ENCODE peak calls at places on chromosomes 12 and 14, in six cellular contexts. One of them, this sample, is unnamed. For H3K36me3 and H3K27me3, the result is how much of the 10 kb centered on the place peaks cover.

GRCh38 chr14:22221508-22221907 is 367.5 kb downstream of the DAD1 start:
- DNase-seq in uterus: no peak
- DNase-seq in hepatocyte: peak
- DNase-seq in CD8-positive, alpha-beta T cell: no peak
- DNase-seq in HCT116: peak
- DNase-seq in Caco-2: no peak
- DNase-seq in this sample: no peak

GRCh38 chr12:56645717-56646446 is at the start of gene ATP5F1B:
- DNase-seq in CD8-positive, alpha-beta T cell: peak
- DNase-seq in hepatocyte: peak
- DNase-seq in uterus: peak
- DNase-seq in HCT116: peak
- DNase-seq in Caco-2: peak
- DNase-seq in this sample: peak

GRCh38 chr12:128059621-128060370 is 207.2 kb upstream of the TMEM132C start:
- DNase-seq in CD8-positive, alpha-beta T cell: no peak
- DNase-seq in HCT116: no peak
- DNase-seq in uterus: no peak
- DNase-seq in hepatocyte: no peak
- DNase-seq in Caco-2: no peak
- DNase-seq in this sample: no peak

GRCh38 chr12:80580254-80580653 is 127.2 kb upstream of the MYF6 start:
- DNase-seq in Caco-2: no peak
- DNase-seq in CD8-positive, alpha-beta T cell: no peak
- DNase-seq in uterus: no peak
- DNase-seq in HCT116: no peak
- DNase-seq in hepatocyte: no peak
- DNase-seq in this sample: no peak

GRCh38 chr12:132327351-132328171 is 1.8 kb downstream of the GALNT9 start:
- DNase-seq in uterus: peak
- DNase-seq in HCT116: no peak
- DNase-seq in hepatocyte: peak
- DNase-seq in CD8-positive, alpha-beta T cell: peak
- DNase-seq in Caco-2: no peak
- DNase-seq in this sample: no peak

GRCh38 chr12:12181516-12181915 is 85.3 kb downstream of the LRP6 start:
- DNase-seq in uterus: no peak
- DNase-seq in hepatocyte: no peak
- DNase-seq in Caco-2: no peak
- DNase-seq in HCT116: no peak
- DNase-seq in CD8-positive, alpha-beta T cell: no peak
- DNase-seq in this sample: no peak

GRCh38 chr14:102125546-102125945 is 14.2 kb upstream of the WDR20 start:
- DNase-seq in hepatocyte: peak
- DNase-seq in uterus: no peak
- DNase-seq in CD8-positive, alpha-beta T cell: no peak
- DNase-seq in HCT116: no peak
- DNase-seq in Caco-2: no peak
- DNase-seq in this sample: no peak

GRCh38 chr12:50689437-50689836 is 74.5 kb upstream of the ATF1 start:
- DNase-seq in uterus: no peak
- DNase-seq in hepatocyte: peak
- DNase-seq in CD8-positive, alpha-beta T cell: no peak
- DNase-seq in Caco-2: peak
- DNase-seq in HCT116: no peak
- DNase-seq in this sample: peak

GRCh38 chr12:132194056-132194455 is 49.8 kb downstream of the NOC4L start:
- DNase-seq in hepatocyte: no peak
- DNase-seq in uterus: no peak
- DNase-seq in CD8-positive, alpha-beta T cell: no peak
- DNase-seq in HCT116: peak
- DNase-seq in Caco-2: no peak
- DNase-seq in this sample: no peak

GRCh38 chr12:48198619-48198973 is 4.5 kb downstream of the OR10AD1 start:
- DNase-seq in uterus: peak
- DNase-seq in HCT116: no peak
- DNase-seq in hepatocyte: no peak
- DNase-seq in CD8-positive, alpha-beta T cell: peak
- DNase-seq in Caco-2: no peak
- DNase-seq in this sample: no peak

GRCh38 chr12:88314706-88315105 is 172.6 kb downstream of the TMTC3 start:
- DNase-seq in uterus: no peak
- DNase-seq in Caco-2: no peak
- DNase-seq in HCT116: no peak
- DNase-seq in hepatocyte: no peak
- DNase-seq in CD8-positive, alpha-beta T cell: no peak
- DNase-seq in this sample: no peak

GRCh38 chr12:3032770-3033537 is 44.2 kb upstream of the TSPAN9 start:
- DNase-seq in Caco-2: no peak
- DNase-seq in hepatocyte: no peak
- DNase-seq in HCT116: no peak
- DNase-seq in uterus: no peak
- DNase-seq in CD8-positive, alpha-beta T cell: no peak
- DNase-seq in this sample: no peak

GRCh38 chr12:124764870-124765570 is 98.6 kb downstream of the SCARB1 start:
- DNase-seq in Caco-2: no peak
- DNase-seq in hepatocyte: peak
- DNase-seq in HCT116: no peak
- DNase-seq in uterus: no peak
- DNase-seq in CD8-positive, alpha-beta T cell: no peak
- DNase-seq in this sample: peak

GRCh38 chr14:100611811-100612480 is 24.7 kb upstream of the BEGAIN start:
- DNase-seq in hepatocyte: no peak
- DNase-seq in uterus: no peak
- DNase-seq in HCT116: no peak
- DNase-seq in Caco-2: no peak
- DNase-seq in CD8-positive, alpha-beta T cell: no peak
- DNase-seq in this sample: no peak

GRCh38 chr12:22855456-22855855 is 230.5 kb downstream of the ETNK1 start:
- DNase-seq in CD8-positive, alpha-beta T cell: no peak
- DNase-seq in uterus: no peak
- DNase-seq in HCT116: no peak
- DNase-seq in hepatocyte: no peak
- DNase-seq in Caco-2: no peak
- DNase-seq in this sample: no peak

GRCh38 chr14:93996130-93996695 is 888 bp upstream of the CCDC197 start:
- DNase-seq in CD8-positive, alpha-beta T cell: no peak
- DNase-seq in hepatocyte: no peak
- DNase-seq in Caco-2: no peak
- DNase-seq in uterus: no peak
- DNase-seq in HCT116: no peak
- DNase-seq in this sample: no peak

GRCh38 chr14:65028937-65029336 is 42.2 kb downstream of the FNTB start:
- DNase-seq in HCT116: no peak
- DNase-seq in hepatocyte: no peak
- DNase-seq in uterus: no peak
- DNase-seq in CD8-positive, alpha-beta T cell: no peak
- DNase-seq in Caco-2: no peak
- DNase-seq in this sample: no peak

GRCh38 chr12:57461904-57462306 is 2.3 kb downstream of the GLI1 start:
- DNase-seq in CD8-positive, alpha-beta T cell: peak
- DNase-seq in hepatocyte: no peak
- DNase-seq in HCT116: no peak
- DNase-seq in uterus: no peak
- DNase-seq in Caco-2: no peak
- DNase-seq in this sample: no peak

GRCh38 chr14:22002860-22003284 is 329.3 kb upstream of the OR4E1 start:
- DNase-seq in uterus: no peak
- DNase-seq in hepatocyte: peak
- DNase-seq in Caco-2: no peak
- DNase-seq in CD8-positive, alpha-beta T cell: peak
- DNase-seq in HCT116: peak
- DNase-seq in this sample: no peak

GRCh38 chr14:63454863-63455622 is 88.1 kb downstream of the PPP2R5E start:
- DNase-seq in CD8-positive, alpha-beta T cell: no peak
- DNase-seq in HCT116: no peak
- DNase-seq in hepatocyte: no peak
- DNase-seq in Caco-2: no peak
- DNase-seq in uterus: no peak
- DNase-seq in this sample: no peak

GRCh38 chr12:112243255-112243965 is 118.0 kb downstream of the TRAFD1 start:
- DNase-seq in CD8-positive, alpha-beta T cell: no peak
- DNase-seq in Caco-2: no peak
- DNase-seq in hepatocyte: no peak
- DNase-seq in uterus: no peak
- DNase-seq in HCT116: no peak
- DNase-seq in this sample: no peak

GRCh38 chr12:103456006-103456405 is 39.8 kb downstream of the C12orf42 start:
- DNase-seq in Caco-2: no peak
- DNase-seq in CD8-positive, alpha-beta T cell: no peak
- DNase-seq in HCT116: no peak
- DNase-seq in hepatocyte: no peak
- DNase-seq in uterus: no peak
- DNase-seq in this sample: no peak
- H3K36me3 ChIP-seq in Caco-2: under half
- H3K36me3 ChIP-seq in CD8-positive, alpha-beta T cell: under half
- H3K36me3 ChIP-seq in HCT116: under half
- H3K36me3 ChIP-seq in hepatocyte: under half
- H3K36me3 ChIP-seq in uterus: under half
- H3K36me3 ChIP-seq in this sample: under half

DNA sequence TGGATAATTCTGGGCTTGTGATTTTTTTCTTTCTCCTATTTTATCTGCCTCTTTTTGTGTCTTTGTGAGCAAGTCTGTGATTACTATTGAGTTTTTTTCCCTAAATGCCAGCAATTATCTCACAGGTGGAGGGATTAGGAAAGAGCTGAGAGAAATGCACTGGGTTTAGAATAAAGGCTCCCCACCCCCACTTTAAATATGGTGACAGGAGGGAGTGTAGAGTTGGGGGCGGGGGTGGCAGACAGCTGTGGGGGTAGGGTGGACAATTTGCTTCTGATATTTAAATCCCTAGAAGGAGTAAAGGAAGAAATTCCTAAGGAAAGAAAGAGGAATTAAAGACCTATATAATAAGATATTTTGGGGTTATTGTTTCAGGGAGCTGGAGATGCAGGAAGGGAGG is 145.9 kb downstream of the NRXN3 start:
- DNase-seq in HCT116: no peak
- DNase-seq in uterus: no peak
- DNase-seq in Caco-2: no peak
- DNase-seq in CD8-positive, alpha-beta T cell: no peak
- DNase-seq in hepatocyte: no peak
- DNase-seq in this sample: peak
- H3K27me3 ChIP-seq in HCT116: under half
- H3K27me3 ChIP-seq in uterus: under half
- H3K27me3 ChIP-seq in Caco-2: under half
- H3K27me3 ChIP-seq in CD8-positive, alpha-beta T cell: under half
- H3K27me3 ChIP-seq in hepatocyte: under half
- H3K27me3 ChIP-seq in this sample: under half

GRCh38 chr14:106790189-106791036 is 1264.0 kb downstream of the TMEM121 start:
- DNase-seq in uterus: peak
- DNase-seq in HCT116: no peak
- DNase-seq in CD8-positive, alpha-beta T cell: peak
- DNase-seq in hepatocyte: no peak
- DNase-seq in Caco-2: peak
- DNase-seq in this sample: peak
- TF ChIP-seq CTCF in uterus: no peak
- TF ChIP-seq CTCF in HCT116: no peak
- TF ChIP-seq CTCF in CD8-positive, alpha-beta T cell: peak
- TF ChIP-seq CTCF in hepatocyte: no peak
- TF ChIP-seq CTCF in Caco-2: peak
- TF ChIP-seq CTCF in this sample: peak

GRCh38 chr14:35286707-35287106 is 5.5 kb upstream of the PSMA6 start:
- DNase-seq in HCT116: no peak
- DNase-seq in uterus: no peak
- DNase-seq in hepatocyte: no peak
- DNase-seq in Caco-2: no peak
- DNase-seq in CD8-positive, alpha-beta T cell: no peak
- DNase-seq in this sample: no peak
- H3K36me3 ChIP-seq in HCT116: under half
- H3K36me3 ChIP-seq in uterus: under half
- H3K36me3 ChIP-seq in hepatocyte: under half
- H3K36me3 ChIP-seq in Caco-2: under half
- H3K36me3 ChIP-seq in CD8-positive, alpha-beta T cell: under half
- H3K36me3 ChIP-seq in this sample: under half